ENCODE peak calls at places on chromosomes 16 and 17, in five cellular contexts. One of them, this sample, is unnamed.

GRCh38 chr16:46746821-46747776 is 1.0 kb downstream of the MYLK3 start:
- DNase-seq in neuronal stem cell: no peak
- DNase-seq in H1: no peak
- DNase-seq in IMR-90: no peak
- DNase-seq in H9: peak
- DNase-seq in this sample: peak

GRCh38 chr16:70777496-70777895 is 23.5 kb downstream of the VAC14 start:
- DNase-seq in H1: no peak
- DNase-seq in neuronal stem cell: no peak
- DNase-seq in IMR-90: no peak
- DNase-seq in H9: no peak
- DNase-seq in this sample: no peak

GRCh38 chr17:28792877-28793666 is 49.3 kb downstream of the TRAF4 start:
- DNase-seq in neuronal stem cell: no peak
- DNase-seq in H9: no peak
- DNase-seq in IMR-90: peak
- DNase-seq in H1: no peak
- DNase-seq in this sample: peak

GRCh38 chr17:28473542-28473941 is at the start of gene SLC13A2:
- DNase-seq in H9: peak
- DNase-seq in H1: no peak
- DNase-seq in IMR-90: no peak
- DNase-seq in neuronal stem cell: no peak
- DNase-seq in this sample: no peak

GRCh38 chr17:30831257-30831656 is 509 bp upstream of the ATAD5 start:
- DNase-seq in H9: peak
- DNase-seq in IMR-90: peak
- DNase-seq in H1: no peak
- DNase-seq in neuronal stem cell: no peak
- DNase-seq in this sample: no peak

GRCh38 chr17:20073056-20073979 is 64.2 kb downstream of the SPECC1 start:
- DNase-seq in H9: no peak
- DNase-seq in IMR-90: peak
- DNase-seq in H1: no peak
- DNase-seq in neuronal stem cell: no peak
- DNase-seq in this sample: no peak

GRCh38 chr17:50421308-50422031 is 4.5 kb upstream of the ACSF2 start:
- DNase-seq in H9: no peak
- DNase-seq in neuronal stem cell: no peak
- DNase-seq in H1: no peak
- DNase-seq in IMR-90: no peak
- DNase-seq in this sample: peak

GRCh38 chr16:64589836-64590235 is 532.0 kb downstream of the CDH11 start:
- DNase-seq in neuronal stem cell: no peak
- DNase-seq in H9: no peak
- DNase-seq in IMR-90: peak
- DNase-seq in H1: no peak
- DNase-seq in this sample: peak

GRCh38 chr17:76051071-76051467 is 21.2 kb downstream of the SRP68 start:
- DNase-seq in IMR-90: no peak
- DNase-seq in H1: no peak
- DNase-seq in H9: no peak
- DNase-seq in neuronal stem cell: no peak
- DNase-seq in this sample: no peak

GRCh38 chr17:42525221-42525620 is 10.8 kb upstream of the NAGLU start:
- DNase-seq in IMR-90: peak
- DNase-seq in H9: no peak
- DNase-seq in H1: no peak
- DNase-seq in neuronal stem cell: no peak
- DNase-seq in this sample: peak

GRCh38 chr17:43359469-43360105 is 39.2 kb upstream of the ARL4D start:
- DNase-seq in H1: no peak
- DNase-seq in neuronal stem cell: no peak
- DNase-seq in H9: no peak
- DNase-seq in IMR-90: no peak
- DNase-seq in this sample: no peak

GRCh38 chr16:85812031-85812807 is 12.7 kb downstream of the COX4I1 start:
- DNase-seq in H9: no peak
- DNase-seq in H1: no peak
- DNase-seq in neuronal stem cell: no peak
- DNase-seq in IMR-90: no peak
- DNase-seq in this sample: no peak

GRCh38 chr16:34050787-34051320 is 591.4 kb downstream of the TP53TG3F start:
- DNase-seq in H9: no peak
- DNase-seq in H1: no peak
- DNase-seq in IMR-90: no peak
- DNase-seq in neuronal stem cell: no peak
- DNase-seq in this sample: no peak

GRCh38 chr16:85678016-85678415 is 10.7 kb downstream of the GINS2 start:
- DNase-seq in IMR-90: no peak
- DNase-seq in neuronal stem cell: no peak
- DNase-seq in H9: no peak
- DNase-seq in H1: no peak
- DNase-seq in this sample: no peak

GRCh38 chr16:72380283-72380682 is 208.3 kb upstream of the PMFBP1 start:
- DNase-seq in IMR-90: no peak
- DNase-seq in H1: no peak
- DNase-seq in neuronal stem cell: no peak
- DNase-seq in H9: no peak
- DNase-seq in this sample: no peak

GRCh38 chr16:68972720-68973119 is 129.4 kb downstream of the TANGO6 start:
- DNase-seq in IMR-90: peak
- DNase-seq in neuronal stem cell: no peak
- DNase-seq in H1: peak
- DNase-seq in H9: peak
- DNase-seq in this sample: peak
- H2BK15ac ChIP-seq in IMR-90: no peak
- H2BK15ac ChIP-seq in neuronal stem cell: no peak
- H2BK15ac ChIP-seq in H1: no peak
- H2BK15ac ChIP-seq in H9: no peak
- H2BK15ac ChIP-seq in this sample: no peak

GRCh38 chr16:51755039-51755501 is 604.0 kb upstream of the SALL1 start:
- DNase-seq in H9: no peak
- DNase-seq in neuronal stem cell: no peak
- DNase-seq in H1: no peak
- DNase-seq in IMR-90: no peak
- DNase-seq in this sample: no peak
- H3K23ac ChIP-seq in H9: no peak
- H3K23ac ChIP-seq in neuronal stem cell: no peak
- H3K23ac ChIP-seq in H1: no peak
- H3K23ac ChIP-seq in IMR-90: no peak
- H3K23ac ChIP-seq in this sample: no peak

DNA sequence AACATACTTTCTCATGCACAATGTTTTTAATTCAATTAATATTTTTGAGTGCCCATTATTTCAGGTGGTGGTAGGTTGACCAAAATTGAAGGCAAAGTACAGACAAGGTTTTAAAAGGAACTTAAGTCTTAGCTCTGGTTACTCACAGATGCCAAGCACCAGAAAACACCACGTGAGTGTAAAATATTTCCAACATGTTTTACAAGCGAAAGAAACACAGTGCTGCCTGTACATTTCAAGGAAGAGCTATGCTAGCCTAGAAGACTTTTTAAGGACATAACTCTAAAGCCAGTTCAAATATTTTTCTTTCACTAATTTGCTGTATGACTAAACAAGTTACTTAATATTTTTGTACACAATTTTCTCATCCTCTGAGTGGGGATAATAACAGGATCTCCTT is 736.4 kb upstream of the GOT2 start:
- DNase-seq in IMR-90: no peak
- DNase-seq in neuronal stem cell: no peak
- DNase-seq in H1: no peak
- DNase-seq in H9: no peak
- DNase-seq in this sample: no peak
- H2AFZ ChIP-seq in IMR-90: no peak
- H2AFZ ChIP-seq in neuronal stem cell: no peak
- H2AFZ ChIP-seq in H1: no peak
- H2AFZ ChIP-seq in H9: no peak
- H2AFZ ChIP-seq in this sample: no peak

DNA sequence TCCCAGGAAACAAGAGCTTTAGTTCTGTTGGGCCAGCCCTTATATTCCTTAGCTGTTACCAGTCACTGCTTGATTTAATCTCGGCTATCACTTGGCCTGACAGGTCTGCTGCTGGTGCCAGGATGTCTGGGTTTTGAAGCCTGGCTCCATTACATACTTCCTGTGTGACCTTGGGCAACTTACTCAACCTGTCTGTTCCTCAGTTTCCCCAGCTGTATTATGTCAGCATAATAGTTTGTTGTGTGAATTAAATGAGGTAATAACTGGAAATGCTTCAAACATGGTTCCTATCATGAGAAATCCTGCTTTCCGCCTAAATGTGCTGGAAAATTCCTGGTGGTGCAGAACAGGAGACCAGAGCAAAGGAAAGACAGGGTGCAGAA is 50.6 kb upstream of the STH start:
- DNase-seq in neuronal stem cell: no peak
- DNase-seq in H9: no peak
- DNase-seq in H1: no peak
- DNase-seq in IMR-90: no peak
- DNase-seq in this sample: no peak
- H2BK15ac ChIP-seq in neuronal stem cell: no peak
- H2BK15ac ChIP-seq in H9: no peak
- H2BK15ac ChIP-seq in H1: no peak
- H2BK15ac ChIP-seq in IMR-90: no peak
- H2BK15ac ChIP-seq in this sample: no peak

GRCh38 chr16:31148281-31148728 is 1.6 kb downstream of the PRSS36 start:
- DNase-seq in neuronal stem cell: no peak
- DNase-seq in H9: peak
- DNase-seq in IMR-90: no peak
- DNase-seq in H1: no peak
- DNase-seq in this sample: no peak

GRCh38 chr16:31149332-31149731 is 534 bp downstream of the PRSS36 start:
- DNase-seq in H1: no peak
- DNase-seq in neuronal stem cell: no peak
- DNase-seq in H9: no peak
- DNase-seq in IMR-90: no peak
- DNase-seq in this sample: no peak

GRCh38 chr16:31147574-31147973 is 2.3 kb downstream of the PRSS36 start:
- DNase-seq in IMR-90: no peak
- DNase-seq in H1: no peak
- DNase-seq in H9: no peak
- DNase-seq in neuronal stem cell: no peak
- DNase-seq in this sample: no peak

GRCh38 chr16:31148896-31149295 is 970 bp downstream of the PRSS36 start:
- DNase-seq in IMR-90: no peak
- DNase-seq in neuronal stem cell: no peak
- DNase-seq in H9: no peak
- DNase-seq in H1: no peak
- DNase-seq in this sample: no peak

GRCh38 chr16:31149894-31150890 is at the start of gene PRSS36:
- DNase-seq in H9: no peak
- DNase-seq in IMR-90: no peak
- DNase-seq in neuronal stem cell: no peak
- DNase-seq in H1: no peak
- DNase-seq in this sample: no peak
- H3K23ac ChIP-seq in H9: no peak
- H3K23ac ChIP-seq in IMR-90: no peak
- H3K23ac ChIP-seq in neuronal stem cell: peak
- H3K23ac ChIP-seq in H1: no peak
- H3K23ac ChIP-seq in this sample: no peak

GRCh38 chr17:78839173-78839761 is 1.3 kb downstream of the USP36 start:
- DNase-seq in H1: no peak
- DNase-seq in IMR-90: peak
- DNase-seq in neuronal stem cell: no peak
- DNase-seq in H9: no peak
- DNase-seq in this sample: no peak

GRCh38 chr17:78839762-78840529 is 668 bp downstream of the USP36 start:
- DNase-seq in neuronal stem cell: peak
- DNase-seq in IMR-90: peak
- DNase-seq in H1: no peak
- DNase-seq in H9: peak
- DNase-seq in this sample: peak

GRCh38 chr17:78840780-78841611 is at the start of gene USP36:
- DNase-seq in IMR-90: peak
- DNase-seq in H1: peak
- DNase-seq in H9: peak
- DNase-seq in neuronal stem cell: peak
- DNase-seq in this sample: peak

GRCh38 chr17:78838574-78839005 is 2.0 kb downstream of the USP36 start:
- DNase-seq in IMR-90: no peak
- DNase-seq in H1: no peak
- DNase-seq in neuronal stem cell: no peak
- DNase-seq in H9: no peak
- DNase-seq in this sample: no peak

DNA sequence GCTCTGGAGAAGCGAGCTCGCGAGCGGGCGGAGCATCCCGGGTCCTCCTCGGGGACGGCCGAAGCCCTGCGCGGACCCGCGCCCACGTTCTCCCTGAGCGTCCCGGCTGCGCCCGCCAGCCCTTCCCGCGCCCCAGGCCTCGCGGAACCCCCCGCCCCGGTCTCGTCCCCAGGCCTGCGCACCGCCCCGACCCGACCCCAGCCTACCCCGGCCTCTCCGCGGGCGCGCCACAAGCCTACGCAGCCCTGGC is 159 bp downstream of the USP36 start:
- DNase-seq in IMR-90: no peak
- DNase-seq in H1: no peak
- DNase-seq in H9: no peak
- DNase-seq in neuronal stem cell: no peak
- DNase-seq in this sample: no peak
- H2AFZ ChIP-seq in IMR-90: peak
- H2AFZ ChIP-seq in H1: no peak
- H2AFZ ChIP-seq in H9: no peak
- H2AFZ ChIP-seq in neuronal stem cell: peak
- H2AFZ ChIP-seq in this sample: no peak